ENCODE peak calls at places on chromosomes 7 and 10, in nine cellular contexts. One of them, this sample, is unnamed.
A peak's percentile ranks its signal among the peaks of the same experiment; 100 is the strongest.

GRCh38 chr10:15642095-15642494 is 77.6 kb downstream of the ITGA8 start:
- DNase-seq in T-helper 9 cell: no peak
- DNase-seq in ureter: no peak
- DNase-seq in GM23248: peak; percentile 75
- DNase-seq in A172: peak; percentile 21
- DNase-seq in astrocyte of the spinal cord: peak; percentile 50
- DNase-seq in DMS 273 treated with DMSO at 0.1 percent for 48 hours: no peak
- DNase-seq in endothelial cell: no peak
- DNase-seq in amniotic stem cell: peak; percentile 21
- DNase-seq in this sample: peak; percentile 4

GRCh38 chr10:25130911-25131310 is 43.9 kb upstream of the GPR158 start:
- DNase-seq in T-helper 9 cell: no peak
- DNase-seq in ureter: no peak
- DNase-seq in GM23248: peak; percentile 94
- DNase-seq in A172: peak; percentile 44
- DNase-seq in astrocyte of the spinal cord: peak; percentile 69
- DNase-seq in DMS 273 treated with DMSO at 0.1 percent for 48 hours: no peak
- DNase-seq in endothelial cell: no peak
- DNase-seq in amniotic stem cell: no peak
- DNase-seq in this sample: no peak

GRCh38 chr7:129866251-129866650 is 86.5 kb downstream of the UBE2H start:
- DNase-seq in T-helper 9 cell: no peak
- DNase-seq in ureter: no peak
- DNase-seq in GM23248: no peak
- DNase-seq in A172: no peak
- DNase-seq in astrocyte of the spinal cord: no peak
- DNase-seq in DMS 273 treated with DMSO at 0.1 percent for 48 hours: no peak
- DNase-seq in endothelial cell: no peak
- DNase-seq in amniotic stem cell: no peak
- DNase-seq in this sample: no peak

GRCh38 chr7:1787241-1787640 is 117.2 kb downstream of the ELFN1 start:
- DNase-seq in T-helper 9 cell: no peak
- DNase-seq in ureter: peak; percentile 8
- DNase-seq in GM23248: no peak
- DNase-seq in A172: no peak
- DNase-seq in astrocyte of the spinal cord: no peak
- DNase-seq in DMS 273 treated with DMSO at 0.1 percent for 48 hours: no peak
- DNase-seq in endothelial cell: no peak
- DNase-seq in amniotic stem cell: no peak
- DNase-seq in this sample: no peak

GRCh38 chr7:26629696-26630095 is 234.7 kb downstream of the SKAP2 start:
- DNase-seq in T-helper 9 cell: no peak
- DNase-seq in ureter: no peak
- DNase-seq in GM23248: no peak
- DNase-seq in A172: no peak
- DNase-seq in astrocyte of the spinal cord: no peak
- DNase-seq in DMS 273 treated with DMSO at 0.1 percent for 48 hours: no peak
- DNase-seq in endothelial cell: no peak
- DNase-seq in amniotic stem cell: no peak
- DNase-seq in this sample: no peak

GRCh38 chr7:148262721-148263229 is 327.8 kb upstream of the C7orf33 start:
- DNase-seq in T-helper 9 cell: peak; percentile 52
- DNase-seq in ureter: peak; percentile 72
- DNase-seq in GM23248: peak; percentile 57
- DNase-seq in A172: peak; percentile 14
- DNase-seq in astrocyte of the spinal cord: peak; percentile 36
- DNase-seq in DMS 273 treated with DMSO at 0.1 percent for 48 hours: peak; percentile 18
- DNase-seq in endothelial cell: peak; percentile 83
- DNase-seq in amniotic stem cell: peak; percentile 16
- DNase-seq in this sample: peak; percentile 24

GRCh38 chr10:16910795-16911164 is 93.6 kb upstream of the RSU1 start:
- DNase-seq in T-helper 9 cell: no peak
- DNase-seq in ureter: no peak
- DNase-seq in GM23248: no peak
- DNase-seq in A172: no peak
- DNase-seq in astrocyte of the spinal cord: no peak
- DNase-seq in DMS 273 treated with DMSO at 0.1 percent for 48 hours: no peak
- DNase-seq in endothelial cell: no peak
- DNase-seq in amniotic stem cell: no peak
- DNase-seq in this sample: no peak

GRCh38 chr7:12982178-12982577 is 294.7 kb downstream of the ARL4A start:
- DNase-seq in T-helper 9 cell: no peak
- DNase-seq in ureter: no peak
- DNase-seq in GM23248: no peak
- DNase-seq in A172: no peak
- DNase-seq in astrocyte of the spinal cord: no peak
- DNase-seq in DMS 273 treated with DMSO at 0.1 percent for 48 hours: no peak
- DNase-seq in endothelial cell: no peak
- DNase-seq in amniotic stem cell: no peak
- DNase-seq in this sample: no peak

GRCh38 chr10:88881335-88881734 is 1.3 kb downstream of the STAMBPL1 start:
- DNase-seq in T-helper 9 cell: no peak
- DNase-seq in ureter: no peak
- DNase-seq in GM23248: peak; percentile 35
- DNase-seq in A172: peak; percentile 29
- DNase-seq in astrocyte of the spinal cord: no peak
- DNase-seq in DMS 273 treated with DMSO at 0.1 percent for 48 hours: no peak
- DNase-seq in endothelial cell: no peak
- DNase-seq in amniotic stem cell: no peak
- DNase-seq in this sample: no peak

GRCh38 chr7:161786-162185 is 30.6 kb upstream of the FAM20C start:
- DNase-seq in T-helper 9 cell: no peak
- DNase-seq in ureter: no peak
- DNase-seq in GM23248: no peak
- DNase-seq in A172: no peak
- DNase-seq in astrocyte of the spinal cord: no peak
- DNase-seq in DMS 273 treated with DMSO at 0.1 percent for 48 hours: no peak
- DNase-seq in endothelial cell: no peak
- DNase-seq in amniotic stem cell: no peak
- DNase-seq in this sample: no peak

GRCh38 chr7:74542558-74543117 is 88.9 kb downstream of the GTF2IRD1 start:
- DNase-seq in T-helper 9 cell: no peak
- DNase-seq in ureter: peak; percentile 77
- DNase-seq in GM23248: no peak
- DNase-seq in A172: no peak
- DNase-seq in astrocyte of the spinal cord: no peak
- DNase-seq in DMS 273 treated with DMSO at 0.1 percent for 48 hours: peak; percentile 47
- DNase-seq in endothelial cell: no peak
- DNase-seq in amniotic stem cell: no peak
- DNase-seq in this sample: no peak

GRCh38 chr7:150986099-150986512 is 4.7 kb upstream of the NOS3 start:
- DNase-seq in T-helper 9 cell: peak; percentile 41
- DNase-seq in ureter: no peak
- DNase-seq in GM23248: peak; percentile 70
- DNase-seq in A172: peak; percentile 62
- DNase-seq in astrocyte of the spinal cord: peak; percentile 33
- DNase-seq in DMS 273 treated with DMSO at 0.1 percent for 48 hours: peak; percentile 33
- DNase-seq in endothelial cell: peak; percentile 76
- DNase-seq in amniotic stem cell: no peak
- DNase-seq in this sample: no peak

GRCh38 chr10:30493609-30494530 is 59.9 kb downstream of the MAP3K8 start:
- DNase-seq in T-helper 9 cell: no peak
- DNase-seq in ureter: peak; percentile 67
- DNase-seq in GM23248: peak; percentile 93
- DNase-seq in A172: peak; percentile 29
- DNase-seq in astrocyte of the spinal cord: no peak
- DNase-seq in DMS 273 treated with DMSO at 0.1 percent for 48 hours: no peak
- DNase-seq in endothelial cell: no peak
- DNase-seq in amniotic stem cell: no peak
- DNase-seq in this sample: no peak

GRCh38 chr10:53111529-53111928 is 338.9 kb upstream of the MBL2 start:
- DNase-seq in T-helper 9 cell: no peak
- DNase-seq in ureter: no peak
- DNase-seq in GM23248: no peak
- DNase-seq in A172: peak; percentile 30
- DNase-seq in astrocyte of the spinal cord: no peak
- DNase-seq in DMS 273 treated with DMSO at 0.1 percent for 48 hours: no peak
- DNase-seq in endothelial cell: no peak
- DNase-seq in amniotic stem cell: no peak
- DNase-seq in this sample: no peak

GRCh38 chr10:125038637-125039036 is 96.7 kb downstream of the ZRANB1 start:
- DNase-seq in T-helper 9 cell: no peak
- DNase-seq in ureter: no peak
- DNase-seq in GM23248: no peak
- DNase-seq in A172: peak; percentile 64
- DNase-seq in astrocyte of the spinal cord: no peak
- DNase-seq in DMS 273 treated with DMSO at 0.1 percent for 48 hours: no peak
- DNase-seq in endothelial cell: no peak
- DNase-seq in amniotic stem cell: no peak
- DNase-seq in this sample: no peak

GRCh38 chr7:90551036-90551435 is 45.1 kb upstream of the CDK14 start:
- DNase-seq in T-helper 9 cell: no peak
- DNase-seq in ureter: no peak
- DNase-seq in GM23248: no peak
- DNase-seq in A172: no peak
- DNase-seq in astrocyte of the spinal cord: no peak
- DNase-seq in DMS 273 treated with DMSO at 0.1 percent for 48 hours: no peak
- DNase-seq in endothelial cell: no peak
- DNase-seq in amniotic stem cell: no peak
- DNase-seq in this sample: no peak

GRCh38 chr7:79403451-79403850 is 50.0 kb downstream of the MAGI2 start:
- DNase-seq in T-helper 9 cell: no peak
- DNase-seq in ureter: no peak
- DNase-seq in GM23248: peak; percentile 44
- DNase-seq in A172: no peak
- DNase-seq in astrocyte of the spinal cord: no peak
- DNase-seq in DMS 273 treated with DMSO at 0.1 percent for 48 hours: no peak
- DNase-seq in endothelial cell: no peak
- DNase-seq in amniotic stem cell: no peak
- DNase-seq in this sample: peak; percentile 8

GRCh38 chr10:76231258-76231934 is 800.0 kb downstream of the LRMDA start:
- DNase-seq in T-helper 9 cell: no peak
- DNase-seq in ureter: no peak
- DNase-seq in GM23248: no peak
- DNase-seq in A172: no peak
- DNase-seq in astrocyte of the spinal cord: no peak
- DNase-seq in DMS 273 treated with DMSO at 0.1 percent for 48 hours: no peak
- DNase-seq in endothelial cell: no peak
- DNase-seq in amniotic stem cell: no peak
- DNase-seq in this sample: no peak

This sample was measured in fibroblast of the conjunctiva.